ENCODE peak calls at places on chromosome 18, in eight cellular contexts. One of them, this sample, is unnamed.

GRCh38 chr18:79368681-79369080 is 27.0 kb upstream of the NFATC1 start:
- DNase-seq in mesenteric fat pad: peak
- DNase-seq in left ventricle myocardium superior: no peak
- DNase-seq in AG10803: no peak
- DNase-seq in amniotic stem cell: no peak
- DNase-seq in fibroblast of mammary gland: no peak
- DNase-seq in HEK293T: no peak
- DNase-seq in heart left ventricle: peak
- DNase-seq in this sample: no peak

GRCh38 chr18:56789004-56789888 is 138.1 kb downstream of the WDR7 start:
- DNase-seq in amniotic stem cell: no peak
- DNase-seq in HEK293T: peak
- DNase-seq in AG10803: no peak
- DNase-seq in mesenteric fat pad: no peak
- DNase-seq in left ventricle myocardium superior: peak
- DNase-seq in heart left ventricle: no peak
- DNase-seq in fibroblast of mammary gland: peak
- DNase-seq in this sample: peak

GRCh38 chr18:25047421-25047820 is 304.5 kb downstream of the ZNF521 start:
- DNase-seq in heart left ventricle: no peak
- DNase-seq in AG10803: no peak
- DNase-seq in mesenteric fat pad: no peak
- DNase-seq in fibroblast of mammary gland: no peak
- DNase-seq in left ventricle myocardium superior: no peak
- DNase-seq in amniotic stem cell: no peak
- DNase-seq in HEK293T: no peak
- DNase-seq in this sample: no peak

GRCh38 chr18:23380001-23380550 is 73.0 kb upstream of the RIOK3 start:
- DNase-seq in fibroblast of mammary gland: no peak
- DNase-seq in AG10803: peak
- DNase-seq in amniotic stem cell: no peak
- DNase-seq in left ventricle myocardium superior: no peak
- DNase-seq in mesenteric fat pad: no peak
- DNase-seq in heart left ventricle: no peak
- DNase-seq in HEK293T: no peak
- DNase-seq in this sample: no peak

GRCh38 chr18:6255121-6255742 is 159.5 kb downstream of the L3MBTL4 start:
- DNase-seq in HEK293T: no peak
- DNase-seq in AG10803: no peak
- DNase-seq in heart left ventricle: no peak
- DNase-seq in left ventricle myocardium superior: no peak
- DNase-seq in mesenteric fat pad: no peak
- DNase-seq in fibroblast of mammary gland: no peak
- DNase-seq in amniotic stem cell: no peak
- DNase-seq in this sample: no peak

GRCh38 chr18:24112874-24113615 is 25.8 kb upstream of the CABYR start:
- DNase-seq in fibroblast of mammary gland: peak
- DNase-seq in heart left ventricle: no peak
- DNase-seq in AG10803: no peak
- DNase-seq in amniotic stem cell: no peak
- DNase-seq in mesenteric fat pad: no peak
- DNase-seq in left ventricle myocardium superior: no peak
- DNase-seq in HEK293T: no peak
- DNase-seq in this sample: no peak

GRCh38 chr18:8468911-8469310 is 140.3 kb upstream of the RAB12 start:
- DNase-seq in amniotic stem cell: no peak
- DNase-seq in AG10803: no peak
- DNase-seq in mesenteric fat pad: no peak
- DNase-seq in HEK293T: no peak
- DNase-seq in left ventricle myocardium superior: no peak
- DNase-seq in fibroblast of mammary gland: peak
- DNase-seq in heart left ventricle: no peak
- DNase-seq in this sample: no peak

GRCh38 chr18:490624-491023 is 9.9 kb downstream of the COLEC12 start:
- DNase-seq in AG10803: no peak
- DNase-seq in mesenteric fat pad: no peak
- DNase-seq in HEK293T: no peak
- DNase-seq in fibroblast of mammary gland: no peak
- DNase-seq in left ventricle myocardium superior: no peak
- DNase-seq in amniotic stem cell: no peak
- DNase-seq in heart left ventricle: no peak
- DNase-seq in this sample: no peak

GRCh38 chr18:76973512-76974302 is 151.3 kb downstream of the ZNF236 start:
- DNase-seq in amniotic stem cell: no peak
- DNase-seq in HEK293T: no peak
- DNase-seq in heart left ventricle: no peak
- DNase-seq in AG10803: no peak
- DNase-seq in mesenteric fat pad: no peak
- DNase-seq in left ventricle myocardium superior: no peak
- DNase-seq in fibroblast of mammary gland: no peak
- DNase-seq in this sample: no peak

GRCh38 chr18:76476665-76477561 is 18.1 kb downstream of the ZNF516 start:
- DNase-seq in left ventricle myocardium superior: no peak
- DNase-seq in AG10803: peak
- DNase-seq in fibroblast of mammary gland: peak
- DNase-seq in heart left ventricle: no peak
- DNase-seq in amniotic stem cell: peak
- DNase-seq in mesenteric fat pad: no peak
- DNase-seq in HEK293T: no peak
- DNase-seq in this sample: peak

GRCh38 chr18:53117851-53118250 is 777.9 kb downstream of the DCC start:
- DNase-seq in mesenteric fat pad: no peak
- DNase-seq in HEK293T: no peak
- DNase-seq in left ventricle myocardium superior: no peak
- DNase-seq in fibroblast of mammary gland: no peak
- DNase-seq in amniotic stem cell: no peak
- DNase-seq in heart left ventricle: no peak
- DNase-seq in AG10803: no peak
- DNase-seq in this sample: no peak

GRCh38 chr18:31576670-31577069 is 15.0 kb upstream of the TTR start:
- DNase-seq in fibroblast of mammary gland: no peak
- DNase-seq in amniotic stem cell: no peak
- DNase-seq in left ventricle myocardium superior: no peak
- DNase-seq in AG10803: no peak
- DNase-seq in heart left ventricle: no peak
- DNase-seq in mesenteric fat pad: no peak
- DNase-seq in HEK293T: no peak
- DNase-seq in this sample: peak

GRCh38 chr18:53416985-53417384 is 807.5 kb downstream of the MBD2 start:
- DNase-seq in AG10803: peak
- DNase-seq in left ventricle myocardium superior: no peak
- DNase-seq in mesenteric fat pad: no peak
- DNase-seq in HEK293T: no peak
- DNase-seq in fibroblast of mammary gland: no peak
- DNase-seq in amniotic stem cell: no peak
- DNase-seq in heart left ventricle: no peak
- DNase-seq in this sample: no peak

GRCh38 chr18:74183110-74183509 is 34.8 kb downstream of the TIMM21 start:
- DNase-seq in amniotic stem cell: no peak
- DNase-seq in mesenteric fat pad: no peak
- DNase-seq in HEK293T: no peak
- DNase-seq in heart left ventricle: no peak
- DNase-seq in AG10803: no peak
- DNase-seq in left ventricle myocardium superior: no peak
- DNase-seq in fibroblast of mammary gland: no peak
- DNase-seq in this sample: no peak

GRCh38 chr18:48186084-48186798 is 222.9 kb downstream of the ZBTB7C start:
- DNase-seq in mesenteric fat pad: no peak
- DNase-seq in heart left ventricle: no peak
- DNase-seq in amniotic stem cell: no peak
- DNase-seq in AG10803: no peak
- DNase-seq in HEK293T: no peak
- DNase-seq in left ventricle myocardium superior: no peak
- DNase-seq in fibroblast of mammary gland: no peak
- DNase-seq in this sample: no peak

GRCh38 chr18:58362027-58362575 is 266.8 kb downstream of the ALPK2 start:
- DNase-seq in AG10803: peak
- DNase-seq in mesenteric fat pad: no peak
- DNase-seq in fibroblast of mammary gland: peak
- DNase-seq in HEK293T: no peak
- DNase-seq in left ventricle myocardium superior: no peak
- DNase-seq in amniotic stem cell: peak
- DNase-seq in heart left ventricle: no peak
- DNase-seq in this sample: no peak

GRCh38 chr18:21911551-21911950 is 171.0 kb downstream of the MIB1 start:
- DNase-seq in fibroblast of mammary gland: no peak
- DNase-seq in amniotic stem cell: no peak
- DNase-seq in heart left ventricle: no peak
- DNase-seq in mesenteric fat pad: no peak
- DNase-seq in HEK293T: no peak
- DNase-seq in AG10803: no peak
- DNase-seq in left ventricle myocardium superior: no peak
- DNase-seq in this sample: no peak

GRCh38 chr18:60053747-60054304 is 154.0 kb downstream of the PMAIP1 start:
- DNase-seq in left ventricle myocardium superior: no peak
- DNase-seq in amniotic stem cell: peak
- DNase-seq in AG10803: peak
- DNase-seq in heart left ventricle: no peak
- DNase-seq in mesenteric fat pad: no peak
- DNase-seq in HEK293T: no peak
- DNase-seq in fibroblast of mammary gland: peak
- DNase-seq in this sample: no peak

GRCh38 chr18:77650799-77651385 is 401.2 kb downstream of the GALR1 start:
- DNase-seq in mesenteric fat pad: peak
- DNase-seq in fibroblast of mammary gland: peak
- DNase-seq in HEK293T: peak
- DNase-seq in heart left ventricle: peak
- DNase-seq in AG10803: peak
- DNase-seq in amniotic stem cell: no peak
- DNase-seq in left ventricle myocardium superior: peak
- DNase-seq in this sample: peak

This sample was measured in Karpas-422.